ENCODE peak calls at places on chromosome 4, in four cellular contexts. One of them, this sample, is unnamed. For H3K4me1, the result is how much of the 10 kb centered on the place peaks cover.

GRCh38 chr4:165308606-165309005 is 18.9 kb upstream of the MSMO1 start:
- DNase-seq in heart left ventricle: no peak
- DNase-seq in endothelial cell of umbilical vein: no peak
- DNase-seq in testis: no peak
- DNase-seq in this sample: no peak

GRCh38 chr4:107987916-107988762 is 1.6 kb upstream of the HADH start:
- DNase-seq in heart left ventricle: no peak
- DNase-seq in endothelial cell of umbilical vein: no peak
- DNase-seq in testis: no peak
- DNase-seq in this sample: no peak

GRCh38 chr4:183362916-183363542 is 40.8 kb upstream of the CLDN24 start:
- DNase-seq in heart left ventricle: no peak
- DNase-seq in endothelial cell of umbilical vein: peak
- DNase-seq in testis: no peak
- DNase-seq in this sample: no peak

GRCh38 chr4:188714907-188715306 is 575.7 kb downstream of the TRIML1 start:
- DNase-seq in heart left ventricle: no peak
- DNase-seq in endothelial cell of umbilical vein: no peak
- DNase-seq in testis: no peak
- DNase-seq in this sample: no peak

GRCh38 chr4:124266706-124267105 is 445.8 kb downstream of the ANKRD50 start:
- DNase-seq in heart left ventricle: no peak
- DNase-seq in endothelial cell of umbilical vein: no peak
- DNase-seq in testis: no peak
- DNase-seq in this sample: no peak

GRCh38 chr4:71026086-71026485 is 32.6 kb downstream of the DCK start:
- DNase-seq in heart left ventricle: no peak
- DNase-seq in endothelial cell of umbilical vein: peak
- DNase-seq in testis: peak
- DNase-seq in this sample: no peak

GRCh38 chr4:16706251-16706650 is 192.2 kb downstream of the LDB2 start:
- DNase-seq in heart left ventricle: no peak
- DNase-seq in endothelial cell of umbilical vein: no peak
- DNase-seq in testis: no peak
- DNase-seq in this sample: no peak

GRCh38 chr4:125049711-125050110 is 265.0 kb upstream of the FAT4 start:
- DNase-seq in heart left ventricle: no peak
- DNase-seq in endothelial cell of umbilical vein: no peak
- DNase-seq in testis: no peak
- DNase-seq in this sample: no peak

GRCh38 chr4:183074288-183074990 is 24.6 kb upstream of the WWC2 start:
- DNase-seq in heart left ventricle: no peak
- DNase-seq in endothelial cell of umbilical vein: no peak
- DNase-seq in testis: no peak
- DNase-seq in this sample: no peak

GRCh38 chr4:53622739-53623151 is 31.5 kb upstream of the LNX1 start:
- DNase-seq in heart left ventricle: no peak
- DNase-seq in endothelial cell of umbilical vein: no peak
- DNase-seq in testis: no peak
- DNase-seq in this sample: no peak

GRCh38 chr4:38889143-38889542 is 21.5 kb downstream of the FAM114A1 start:
- DNase-seq in heart left ventricle: no peak
- DNase-seq in endothelial cell of umbilical vein: peak
- DNase-seq in testis: no peak
- DNase-seq in this sample: no peak

GRCh38 chr4:72896515-72896914 is 173.0 kb downstream of the COX18 start:
- DNase-seq in heart left ventricle: no peak
- DNase-seq in endothelial cell of umbilical vein: no peak
- DNase-seq in testis: peak
- DNase-seq in this sample: no peak

GRCh38 chr4:7196731-7197130 is 4.4 kb downstream of the SORCS2 start:
- DNase-seq in heart left ventricle: no peak
- DNase-seq in endothelial cell of umbilical vein: no peak
- DNase-seq in testis: peak
- DNase-seq in this sample: no peak

GRCh38 chr4:6009452-6009851 is 8.8 kb downstream of the C4orf50 start:
- DNase-seq in heart left ventricle: no peak
- DNase-seq in endothelial cell of umbilical vein: no peak
- DNase-seq in testis: no peak
- DNase-seq in this sample: no peak

GRCh38 chr4:21858971-21859370 is 89.6 kb downstream of the KCNIP4 start:
- DNase-seq in heart left ventricle: no peak
- DNase-seq in endothelial cell of umbilical vein: no peak
- DNase-seq in testis: no peak
- DNase-seq in this sample: no peak

GRCh38 chr4:89939994-89940393 is 45.3 kb downstream of the MMRN1 start:
- DNase-seq in heart left ventricle: peak
- DNase-seq in endothelial cell of umbilical vein: peak
- DNase-seq in testis: peak
- DNase-seq in this sample: peak

GRCh38 chr4:16082424-16083216 is 1.2 kb downstream of the PROM1 start:
- DNase-seq in heart left ventricle: peak
- DNase-seq in endothelial cell of umbilical vein: peak
- DNase-seq in testis: no peak
- DNase-seq in this sample: peak

GRCh38 chr4:52983563-52984303 is 121.6 kb downstream of the RASL11B start:
- DNase-seq in heart left ventricle: no peak
- DNase-seq in endothelial cell of umbilical vein: peak
- DNase-seq in testis: no peak
- DNase-seq in this sample: peak

GRCh38 chr4:108644237-108644636 is 6.2 kb upstream of the OSTC start:
- DNase-seq in heart left ventricle: no peak
- DNase-seq in endothelial cell of umbilical vein: peak
- DNase-seq in testis: no peak
- DNase-seq in this sample: no peak

GRCh38 chr4:141375855-141376254 is 155.2 kb downstream of the ZNF330 start:
- DNase-seq in heart left ventricle: no peak
- DNase-seq in endothelial cell of umbilical vein: peak
- DNase-seq in testis: no peak
- DNase-seq in this sample: no peak

GRCh38 chr4:71732706-71733105 is 51.2 kb downstream of the GC start:
- DNase-seq in heart left ventricle: no peak
- DNase-seq in endothelial cell of umbilical vein: peak
- DNase-seq in testis: no peak
- DNase-seq in this sample: no peak

GRCh38 chr4:34935739-34936138 is 1308.6 kb downstream of the ARAP2 start:
- DNase-seq in heart left ventricle: no peak
- DNase-seq in endothelial cell of umbilical vein: no peak
- DNase-seq in testis: no peak
- DNase-seq in this sample: no peak

GRCh38 chr4:155025762-155026457 is 182.5 kb upstream of the NPY2R start:
- DNase-seq in heart left ventricle: peak
- DNase-seq in endothelial cell of umbilical vein: peak
- DNase-seq in testis: peak
- DNase-seq in this sample: peak

GRCh38 chr4:20723019-20723418 is 22.8 kb downstream of the PACRGL start:
- DNase-seq in heart left ventricle: no peak
- DNase-seq in endothelial cell of umbilical vein: no peak
- DNase-seq in testis: no peak
- DNase-seq in this sample: no peak

GRCh38 chr4:113094802-113095201 is 45.3 kb downstream of the ANK2 start:
- DNase-seq in heart left ventricle: no peak
- DNase-seq in endothelial cell of umbilical vein: no peak
- DNase-seq in testis: no peak
- DNase-seq in this sample: no peak

GRCh38 chr4:6470502-6471302 is 1.7 kb downstream of the PPP2R2C start:
- DNase-seq in heart left ventricle: peak
- DNase-seq in endothelial cell of umbilical vein: peak
- DNase-seq in testis: peak
- DNase-seq in this sample: no peak

GRCh38 chr4:153432971-153433752 is 33.0 kb upstream of the TMEM131L start:
- DNase-seq in heart left ventricle: peak
- DNase-seq in endothelial cell of umbilical vein: peak
- DNase-seq in testis: peak
- DNase-seq in this sample: no peak

GRCh38 chr4:6032249-6033244 is 14.3 kb upstream of the C4orf50 start:
- DNase-seq in heart left ventricle: no peak
- DNase-seq in endothelial cell of umbilical vein: no peak
- DNase-seq in testis: no peak
- DNase-seq in this sample: no peak

GRCh38 chr4:76233967-76234678 is 17.4 kb upstream of the FAM47E start:
- DNase-seq in heart left ventricle: peak
- DNase-seq in endothelial cell of umbilical vein: no peak
- DNase-seq in testis: peak
- DNase-seq in this sample: peak

GRCh38 chr4:38313999-38314561 is 349.9 kb upstream of the KLF3 start:
- DNase-seq in heart left ventricle: no peak
- DNase-seq in endothelial cell of umbilical vein: no peak
- DNase-seq in testis: no peak
- DNase-seq in this sample: peak

GRCh38 chr4:125664091-125664767 is 349.5 kb downstream of the FAT4 start:
- DNase-seq in heart left ventricle: no peak
- DNase-seq in endothelial cell of umbilical vein: no peak
- DNase-seq in testis: no peak
- DNase-seq in this sample: no peak

GRCh38 chr4:1112174-1112820 is 1.1 kb downstream of the RNF212 start:
- DNase-seq in heart left ventricle: no peak
- DNase-seq in endothelial cell of umbilical vein: no peak
- DNase-seq in testis: no peak
- DNase-seq in this sample: no peak

GRCh38 chr4:168501407-168501806 is 4.6 kb downstream of the PALLD start:
- DNase-seq in heart left ventricle: no peak
- DNase-seq in endothelial cell of umbilical vein: no peak
- DNase-seq in testis: no peak
- DNase-seq in this sample: no peak

GRCh38 chr4:168503652-168504362 is 7.0 kb downstream of the PALLD start:
- DNase-seq in heart left ventricle: peak
- DNase-seq in endothelial cell of umbilical vein: peak
- DNase-seq in testis: no peak
- DNase-seq in this sample: no peak

GRCh38 chr4:168504526-168504925 is 7.7 kb downstream of the PALLD start:
- DNase-seq in heart left ventricle: no peak
- DNase-seq in endothelial cell of umbilical vein: no peak
- DNase-seq in testis: no peak
- DNase-seq in this sample: no peak

GRCh38 chr4:168505996-168506395 is 9.1 kb downstream of the PALLD start:
- DNase-seq in heart left ventricle: no peak
- DNase-seq in endothelial cell of umbilical vein: no peak
- DNase-seq in testis: no peak
- DNase-seq in this sample: no peak

DNA sequence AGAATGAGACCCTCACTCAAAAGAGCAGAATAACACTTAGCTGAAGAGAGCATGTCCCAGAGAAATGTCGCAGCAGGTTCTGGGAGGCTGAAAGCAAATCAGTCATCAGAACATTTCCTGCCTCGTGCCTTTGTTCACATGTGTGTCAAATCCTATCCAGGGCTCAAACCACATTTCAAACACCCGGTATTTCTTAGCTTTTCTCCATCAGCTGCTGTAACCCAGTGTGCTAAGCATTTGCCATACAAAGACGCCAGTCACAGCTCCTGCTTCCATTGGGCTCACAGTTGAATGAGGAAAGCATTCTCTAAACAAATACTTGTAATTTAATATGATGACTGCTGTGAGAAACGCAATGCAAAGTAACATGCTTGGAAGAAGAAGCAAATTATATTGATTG is 6.0 kb downstream of the PALLD start:
- DNase-seq in heart left ventricle: no peak
- DNase-seq in endothelial cell of umbilical vein: no peak
- DNase-seq in testis: no peak
- DNase-seq in this sample: no peak
- H3K4me1 ChIP-seq in heart left ventricle: under half
- H3K4me1 ChIP-seq in endothelial cell of umbilical vein: under half
- H3K4me1 ChIP-seq in testis: under half
- H3K4me1 ChIP-seq in this sample: under half

GRCh38 chr4:147078362-147078761 is 132.7 kb upstream of the TTC29 start:
- DNase-seq in heart left ventricle: no peak
- DNase-seq in endothelial cell of umbilical vein: no peak
- DNase-seq in testis: no peak
- DNase-seq in this sample: no peak
- H3K4me1 ChIP-seq in heart left ventricle: under half
- H3K4me1 ChIP-seq in endothelial cell of umbilical vein: under half
- H3K4me1 ChIP-seq in testis: under half
- H3K4me1 ChIP-seq in this sample: under half

DNA sequence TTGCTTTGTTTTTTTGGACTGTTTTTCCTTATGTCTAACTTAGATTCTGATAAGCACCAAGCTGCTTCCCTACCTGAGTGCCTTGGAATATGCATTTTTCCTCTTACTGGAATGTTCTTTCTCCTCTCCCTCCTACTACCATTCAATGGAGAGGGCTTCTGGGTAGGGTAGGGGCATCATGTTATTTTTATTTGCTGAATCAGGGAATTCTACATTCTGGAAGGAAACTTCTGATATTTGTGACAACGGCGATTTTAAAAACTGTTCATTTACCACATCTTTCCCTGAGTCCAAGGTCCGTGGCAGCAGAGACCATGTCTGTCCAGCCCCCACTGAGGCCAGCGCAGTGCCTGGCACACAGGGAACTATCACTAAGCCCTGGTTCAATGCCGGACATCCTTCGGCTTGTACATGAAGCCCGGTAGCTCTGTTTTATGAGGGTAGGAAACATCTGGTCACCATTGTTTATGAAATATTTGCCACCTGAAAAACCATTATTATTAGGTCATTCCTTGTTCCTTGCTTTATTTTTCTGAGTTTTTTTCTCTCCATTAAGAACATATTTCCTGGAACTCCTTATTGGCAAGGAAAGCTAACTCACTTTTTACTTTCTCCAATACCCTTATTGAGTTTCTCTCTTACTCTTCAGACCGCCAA is 57.0 kb downstream of the PALLD start:
- DNase-seq in heart left ventricle: no peak
- DNase-seq in endothelial cell of umbilical vein: peak
- DNase-seq in testis: no peak
- DNase-seq in this sample: no peak
- H3K4me1 ChIP-seq in heart left ventricle: under half
- H3K4me1 ChIP-seq in endothelial cell of umbilical vein: under half
- H3K4me1 ChIP-seq in testis: under half
- H3K4me1 ChIP-seq in this sample: under half

DNA sequence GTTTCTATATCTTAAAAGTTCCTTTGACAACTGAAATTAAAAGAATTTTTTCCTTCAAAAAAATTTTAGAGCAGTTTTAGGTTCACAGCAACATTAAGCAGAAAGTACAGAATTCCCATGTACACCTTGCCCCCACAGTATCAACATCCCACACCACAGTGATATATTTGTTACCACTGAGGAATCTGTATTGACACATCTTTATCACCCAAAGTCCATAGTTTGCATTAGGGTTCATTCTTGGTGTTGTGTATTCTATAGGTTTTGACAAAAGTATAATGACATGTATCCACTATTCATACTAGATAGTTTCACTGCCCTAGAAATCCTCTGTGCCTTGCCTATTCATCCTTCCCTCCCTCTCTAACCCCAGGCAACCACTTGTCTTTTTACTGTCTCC is 43.7 kb downstream of the FNIP2 start:
- DNase-seq in heart left ventricle: no peak
- DNase-seq in endothelial cell of umbilical vein: no peak
- DNase-seq in testis: no peak
- DNase-seq in this sample: no peak
- H3K4me1 ChIP-seq in heart left ventricle: under half
- H3K4me1 ChIP-seq in endothelial cell of umbilical vein: under half
- H3K4me1 ChIP-seq in testis: under half
- H3K4me1 ChIP-seq in this sample: half or more

GRCh38 chr4:55183926-55184599 is 58.7 kb upstream of the KDR start:
- DNase-seq in heart left ventricle: no peak
- DNase-seq in endothelial cell of umbilical vein: peak
- DNase-seq in testis: no peak
- DNase-seq in this sample: no peak
- H3K4me1 ChIP-seq in heart left ventricle: under half
- H3K4me1 ChIP-seq in endothelial cell of umbilical vein: half or more
- H3K4me1 ChIP-seq in testis: under half
- H3K4me1 ChIP-seq in this sample: under half

GRCh38 chr4:129164243-129164642 is 68.3 kb downstream of the C4orf33 start:
- DNase-seq in heart left ventricle: no peak
- DNase-seq in endothelial cell of umbilical vein: no peak
- DNase-seq in testis: no peak
- DNase-seq in this sample: no peak
- H3K4me1 ChIP-seq in heart left ventricle: under half
- H3K4me1 ChIP-seq in endothelial cell of umbilical vein: under half
- H3K4me1 ChIP-seq in testis: under half
- H3K4me1 ChIP-seq in this sample: under half

This sample was measured in mucosa of descending colon.